ENCODE peak calls at places on chromosomes 1 and 21, in five cellular contexts. B is right lobe of liver, X is dorsolateral prefrontal cortex, T is left ventricle myocardium inferior, K is choroid plexus epithelial cell. W is an unnamed sample.

GRCh38 chr1:23103001-23103879 is 65.4 kb downstream of the LUZP1 start:
- DNase-seq in B (no peak), X (no peak), T (no peak), K (no peak), W (peak; percentile 33)

GRCh38 chr21:34935452-34935851 is 113.7 kb downstream of the RUNX1 start:
- DNase-seq in B (no peak), X (no peak), T (no peak), K (peak; percentile 17), W (peak; percentile 28)

GRCh38 chr1:186738896-186739295 is 58.7 kb upstream of the PTGS2 start:
- DNase-seq in B (no peak), X (no peak), T (no peak), K (no peak), W (no peak)

GRCh38 chr1:106480629-106481028 is 575.8 kb upstream of the PRMT6 start:
- DNase-seq in B (no peak), X (no peak), T (no peak), K (no peak), W (no peak)

GRCh38 chr1:172834609-172835008 is 175.7 kb downstream of the FASLG start:
- DNase-seq in B (no peak), X (no peak), T (no peak), K (no peak), W (no peak)

GRCh38 chr1:234584926-234585325 is 25.1 kb downstream of the IRF2BP2 start:
- DNase-seq in B (no peak), X (no peak), T (no peak), K (peak; percentile 49), W (no peak)

GRCh38 chr1:207890136-207890738 is 20.7 kb downstream of the CD34 start:
- DNase-seq in B (peak; percentile 61), X (no peak), T (peak; percentile 80), K (peak; percentile 86), W (peak; percentile 69)

GRCh38 chr1:222424826-222425225 is 123.1 kb downstream of the HHIPL2 start:
- DNase-seq in B (peak; percentile 50), X (no peak), T (no peak), K (no peak), W (no peak)

GRCh38 chr1:23114424-23115079 is 54.1 kb downstream of the LUZP1 start:
- DNase-seq in B (no peak), X (no peak), T (no peak), K (peak; percentile 46), W (no peak)

GRCh38 chr1:59013276-59013927 is 229.6 kb upstream of the JUN start:
- DNase-seq in B (no peak), X (no peak), T (peak; percentile 48), K (peak; percentile 69), W (peak; percentile 41)

GRCh38 chr1:59477286-59477685 is 180.4 kb downstream of the FGGY start:
- DNase-seq in B (no peak), X (no peak), T (no peak), K (peak; percentile 48), W (peak; percentile 94)

GRCh38 chr1:243313635-243314536 is 58.0 kb downstream of the SDCCAG8 start:
- DNase-seq in B (no peak), X (no peak), T (no peak), K (no peak), W (no peak)

GRCh38 chr1:197954718-197955418 is 37.7 kb downstream of the LHX9 start:
- DNase-seq in B (no peak), X (no peak), T (no peak), K (no peak), W (no peak)

GRCh38 chr21:39047046-39047445 is 136.2 kb downstream of the PSMG1 start:
- DNase-seq in B (no peak), X (no peak), T (no peak), K (no peak), W (no peak)

DNA sequence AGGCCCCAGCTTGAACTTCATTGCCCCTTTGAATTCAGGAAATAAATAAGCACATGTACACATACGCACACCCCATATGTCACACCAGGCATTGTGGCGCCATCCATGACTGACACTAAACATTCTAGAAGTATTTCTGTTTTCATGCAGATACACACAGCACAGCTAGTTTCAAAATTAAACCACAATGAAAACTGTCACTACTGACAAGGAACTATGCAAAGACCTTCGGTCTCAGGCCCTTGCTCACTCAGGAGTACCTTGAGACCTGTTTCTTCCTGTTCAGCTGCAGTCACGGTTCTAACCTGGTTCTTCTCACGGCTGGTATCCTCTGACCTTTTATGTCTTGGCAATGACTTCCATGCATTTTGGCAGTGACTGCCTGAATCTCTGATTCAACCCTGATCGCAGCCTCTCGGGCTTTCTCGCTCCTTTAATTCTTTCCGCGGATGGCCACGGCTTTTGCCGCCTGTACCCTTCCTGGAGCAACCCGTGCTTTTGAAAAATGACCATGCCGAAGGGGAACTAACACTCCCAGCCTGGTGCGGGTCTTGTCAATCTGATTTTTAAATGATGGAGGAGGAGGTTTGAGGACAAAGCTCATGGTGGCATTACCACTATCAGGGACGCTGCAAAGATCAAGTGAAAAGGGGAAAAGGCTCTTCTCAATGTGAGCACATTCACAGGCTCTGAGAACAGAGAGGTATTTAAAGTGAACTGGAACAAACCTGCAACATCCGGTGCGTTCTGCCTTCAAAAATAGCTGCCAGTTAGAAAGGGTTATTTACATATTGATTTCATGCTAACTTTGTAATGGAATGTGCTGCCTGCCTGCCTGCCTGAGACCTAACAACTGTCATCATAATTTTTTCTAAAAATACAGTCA is 384.6 kb downstream of the RRAGC start:
- DNase-seq in B (no peak), X (no peak), T (no peak), K (no peak), W (no peak)
- H3K4me3 ChIP-seq in B (no peak overlapping the region), X (no peak overlapping the region), T (no peak overlapping the region), K (no peak overlapping the region), W (no peak overlapping the region)

GRCh38 chr21:42654179-42654912 is 925 bp downstream of the PDE9A start:
- DNase-seq in B (no peak), X (no peak), T (no peak), K (no peak), W (no peak)

GRCh38 chr21:42656872-42657271 is 3.5 kb downstream of the PDE9A start:
- DNase-seq in B (no peak), X (no peak), T (no peak), K (no peak), W (no peak)

GRCh38 chr21:42655797-42656770 is 2.7 kb downstream of the PDE9A start:
- DNase-seq in B (no peak), X (no peak), T (no peak), K (no peak), W (no peak)

GRCh38 chr21:42653492-42654061 is at the start of gene PDE9A:
- DNase-seq in B (no peak), X (no peak), T (no peak), K (no peak), W (no peak)

GRCh38 chr21:42654913-42655796 is 1.7 kb downstream of the PDE9A start:
- DNase-seq in B (no peak), X (no peak), T (no peak), K (no peak), W (no peak)
- H3K4me3 ChIP-seq in B (no peak overlapping the region), X (peak overlapping the region; percentile 76), T (peak overlapping the region; percentile 80), K (no peak overlapping the region), W (no peak overlapping the region)

GRCh38 chr1:29518183-29518835 is 282.0 kb downstream of the PTPRU start:
- DNase-seq in B (peak; percentile 35), X (no peak), T (no peak), K (no peak), W (no peak)

GRCh38 chr1:29515188-29515955 is 279.1 kb downstream of the PTPRU start:
- DNase-seq in B (peak; percentile 14), X (no peak), T (no peak), K (no peak), W (no peak)

GRCh38 chr1:29516063-29516820 is 279.9 kb downstream of the PTPRU start:
- DNase-seq in B (no peak), X (no peak), T (no peak), K (no peak), W (no peak)

GRCh38 chr1:29519108-29519507 is 282.8 kb downstream of the PTPRU start:
- DNase-seq in B (no peak), X (peak; percentile 16), T (no peak), K (no peak), W (no peak)

GRCh38 chr1:29517251-29518080 is 281.1 kb downstream of the PTPRU start:
- DNase-seq in B (peak; percentile 32), X (peak; percentile 10), T (no peak), K (no peak), W (no peak)
- H3K4me3 ChIP-seq in B (no peak overlapping the region), X (no peak overlapping the region), T (no peak overlapping the region), K (no peak overlapping the region), W (no peak overlapping the region)

GRCh38 chr1:43976890-43977289 is 2.1 kb upstream of the B4GALT2 start:
- DNase-seq in B (no peak), X (no peak), T (no peak), K (no peak), W (no peak)
- H3K4me3 ChIP-seq in B (no peak overlapping the region), X (peak overlapping the region; percentile 94), T (peak overlapping the region; percentile 93), K (no peak overlapping the region), W (no peak overlapping the region)